ENCODE peak calls at places on chromosomes 16 and 17, in five cellular contexts. U, A, B, L and I are unnamed samples.

GRCh38 chr17:73342549-73343167 is 30.9 kb upstream of the CDC42EP4 start:
- DNase-seq in U (no peak), A (no peak), B (no peak), L (no peak), I (no peak)

GRCh38 chr16:23080747-23081146 is 68.5 kb downstream of the USP31 start:
- DNase-seq in U (no peak), A (no peak), B (no peak), L (no peak), I (no peak)

GRCh38 chr16:87806608-87807546 is 41.1 kb upstream of the KLHDC4 start:
- DNase-seq in U (peak), A (peak), B (peak), L (no peak), I (peak)

GRCh38 chr17:81547614-81547982 is 4.6 kb downstream of the FAAP100 start:
- DNase-seq in U (no peak), A (no peak), B (no peak), L (no peak), I (no peak)

GRCh38 chr17:4722678-4723240 is 8.5 kb upstream of the MED11 start:
- DNase-seq in U (no peak), A (no peak), B (no peak), L (no peak), I (no peak)

GRCh38 chr17:40552806-40553693 is 12.2 kb downstream of the CCR7 start:
- DNase-seq in U (peak), A (peak), B (no peak), L (no peak), I (no peak)

GRCh38 chr17:64736804-64737492 is 74.8 kb upstream of the SMURF2 start:
- DNase-seq in U (no peak), A (peak), B (no peak), L (no peak), I (peak)

GRCh38 chr17:78661092-78661770 is 84.0 kb upstream of the DNAH17 start:
- DNase-seq in U (no peak), A (no peak), B (no peak), L (no peak), I (no peak)

GRCh38 chr16:80198995-80199299 is 341.8 kb upstream of the DYNLRB2 start:
- DNase-seq in U (no peak), A (no peak), B (no peak), L (no peak), I (no peak)

GRCh38 chr17:395179-395578 is 42.6 kb upstream of the RPH3AL start:
- DNase-seq in U (no peak), A (no peak), B (no peak), L (no peak), I (no peak)

GRCh38 chr16:79229371-79229770 is 371.2 kb downstream of the MAF start:
- DNase-seq in U (no peak), A (no peak), B (no peak), L (peak), I (no peak)

GRCh38 chr17:8155341-8156173 is 3.4 kb upstream of the PER1 start:
- DNase-seq in U (no peak), A (no peak), B (no peak), L (no peak), I (no peak)

GRCh38 chr16:1159973-1160772 is 7.3 kb downstream of the CACNA1H start:
- DNase-seq in U (peak), A (no peak), B (peak), L (peak), I (peak)

GRCh38 chr16:78462261-78463208 is 363.1 kb downstream of the WWOX start:
- DNase-seq in U (no peak), A (peak), B (peak), L (no peak), I (no peak)

GRCh38 chr16:47156816-47157215 is 13.1 kb upstream of the NETO2 start:
- DNase-seq in U (no peak), A (no peak), B (no peak), L (no peak), I (no peak)

GRCh38 chr17:83062818-83063671 is 16.4 kb upstream of the METRNL start:
- DNase-seq in U (no peak), A (peak), B (peak), L (peak), I (peak)

GRCh38 chr17:1013729-1014090 is 16.8 kb downstream of the TIMM22 start:
- DNase-seq in U (no peak), A (no peak), B (no peak), L (no peak), I (no peak)

GRCh38 chr17:50423553-50424159 is 2.4 kb upstream of the ACSF2 start:
- DNase-seq in U (no peak), A (no peak), B (no peak), L (peak), I (no peak)

GRCh38 chr17:6048486-6048885 is 21.7 kb upstream of the WSCD1 start:
- DNase-seq in U (no peak), A (no peak), B (no peak), L (no peak), I (no peak)

GRCh38 chr17:76872221-76872873 is 4.1 kb downstream of the MGAT5B start:
- DNase-seq in U (no peak), A (no peak), B (no peak), L (no peak), I (no peak)

GRCh38 chr17:81448960-81449359 is 53.7 kb downstream of the BAHCC1 start:
- DNase-seq in U (no peak), A (no peak), B (no peak), L (no peak), I (no peak)

GRCh38 chr17:6559753-6560215 is 3.4 kb upstream of the PITPNM3 start:
- DNase-seq in U (no peak), A (no peak), B (no peak), L (no peak), I (peak)

GRCh38 chr17:38911081-38911730 is 14.2 kb upstream of the LASP1NB start:
- DNase-seq in U (peak), A (no peak), B (no peak), L (peak), I (no peak)

GRCh38 chr16:59164461-59164860 is 430.3 kb upstream of the GOT2 start:
- DNase-seq in U (no peak), A (no peak), B (no peak), L (no peak), I (no peak)

GRCh38 chr16:85658504-85659326 is 30.0 kb downstream of the GINS2 start:
- DNase-seq in U (no peak), A (no peak), B (no peak), L (no peak), I (no peak)

GRCh38 chr17:83109793-83110645 is 30.6 kb downstream of the METRNL start:
- DNase-seq in U (peak), A (peak), B (no peak), L (peak), I (peak)

GRCh38 chr17:50265212-50265611 is 9.1 kb upstream of the TMEM92 start:
- DNase-seq in U (no peak), A (no peak), B (peak), L (peak), I (no peak)

GRCh38 chr16:4631444-4631843 is 6.8 kb downstream of the MGRN1 start:
- DNase-seq in U (no peak), A (no peak), B (no peak), L (no peak), I (no peak)
- TF ChIP-seq CTCF in U (no peak), A (no peak), B (no peak), L (no peak), I (no peak)

GRCh38 chr17:21043296-21044232 is 753 bp upstream of the USP22 start:
- DNase-seq in U (peak), A (peak), B (peak), L (peak), I (peak)
- TF ChIP-seq CTCF in U (peak), A (peak), B (peak), L (peak), I (peak)

GRCh38 chr16:19717781-19718623 is at the start of the genes IQCK and KNOP1:
- DNase-seq in U (peak), A (peak), B (peak), L (peak), I (peak)
- TF ChIP-seq CTCF in U (no peak), A (no peak), B (no peak), L (peak), I (peak)

DNA sequence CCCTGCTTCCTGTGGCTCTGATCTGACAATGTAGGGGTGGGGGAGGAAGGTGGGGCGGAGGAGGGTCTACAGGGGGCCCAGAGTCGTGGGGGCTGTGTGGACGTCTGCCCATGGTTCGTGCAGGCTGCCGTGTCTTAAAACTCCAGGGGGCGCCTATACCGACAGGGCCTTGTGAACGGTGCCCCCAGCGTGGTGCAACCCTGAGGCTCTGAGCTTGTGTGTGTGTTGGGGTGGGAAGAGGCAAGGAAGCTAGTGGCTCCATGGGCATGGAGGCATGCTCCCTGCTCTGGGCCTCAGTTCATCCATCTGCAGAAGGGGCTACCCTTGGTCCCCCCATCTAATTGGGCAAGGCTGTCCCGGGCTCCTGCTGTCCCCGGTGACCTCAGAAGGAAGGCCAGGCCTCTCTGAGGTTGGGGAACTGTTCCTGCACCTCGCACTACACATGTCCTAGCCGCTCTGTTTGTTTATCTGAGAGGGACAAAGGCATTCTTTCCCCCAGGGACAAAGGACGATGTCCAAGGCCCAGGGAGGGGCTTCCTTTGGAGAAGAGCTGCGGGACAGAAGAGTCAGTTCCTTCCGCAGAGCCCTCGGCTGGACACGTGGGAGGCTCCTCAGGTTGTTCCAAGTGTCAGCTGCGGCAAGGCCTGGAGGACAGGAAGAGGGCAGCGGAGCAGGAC is 13.5 kb downstream of the CA4 start:
- DNase-seq in U (peak), A (no peak), B (no peak), L (no peak), I (no peak)
- TF ChIP-seq CTCF in U (no peak), A (no peak), B (no peak), L (no peak), I (no peak)

DNA sequence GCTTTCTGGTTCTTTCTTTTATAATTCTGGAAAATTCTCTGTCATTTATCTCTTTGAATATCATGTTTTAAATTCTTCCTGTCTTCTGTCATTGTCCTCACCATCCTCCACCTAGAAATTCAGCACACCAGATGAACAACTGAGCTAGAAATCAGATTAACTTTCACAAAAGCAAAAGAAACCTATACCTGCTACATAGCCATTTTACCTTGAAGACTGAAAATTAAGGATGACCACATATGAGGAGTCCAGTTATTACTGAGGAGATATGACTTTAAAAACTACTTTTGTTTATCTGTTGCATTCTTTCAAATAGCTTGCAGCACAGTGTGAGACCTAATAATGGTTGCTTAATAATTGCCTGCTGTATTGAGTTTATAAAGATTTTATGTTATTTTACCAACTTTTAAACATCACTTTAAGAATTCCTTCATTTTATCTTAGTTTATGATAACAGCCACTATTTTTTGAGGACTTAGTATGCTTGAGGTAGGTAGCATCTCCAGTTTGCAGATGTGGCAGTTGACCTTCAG is 104.3 kb downstream of the BCAS3 start:
- DNase-seq in U (no peak), A (no peak), B (no peak), L (no peak), I (no peak)
- TF ChIP-seq CTCF in U (no peak), A (no peak), B (no peak), L (no peak), I (no peak)

GRCh38 chr17:75077490-75078096 is 10.2 kb upstream of the SLC16A5 start:
- DNase-seq in U (peak), A (peak), B (peak), L (peak), I (peak)
- TF ChIP-seq CTCF in U (peak), A (no peak), B (no peak), L (no peak), I (no peak)

GRCh38 chr16:70805380-70805779 is 4.4 kb upstream of the VAC14 start:
- DNase-seq in U (no peak), A (no peak), B (no peak), L (no peak), I (no peak)

GRCh38 chr16:70809392-70810060 is 8.6 kb upstream of the VAC14 start:
- DNase-seq in U (no peak), A (no peak), B (no peak), L (no peak), I (no peak)

GRCh38 chr16:70805787-70806186 is 4.8 kb upstream of the VAC14 start:
- DNase-seq in U (no peak), A (no peak), B (no peak), L (no peak), I (no peak)

GRCh38 chr16:70804729-70805169 is 3.8 kb upstream of the VAC14 start:
- DNase-seq in U (no peak), A (no peak), B (no peak), L (no peak), I (no peak)

GRCh38 chr16:70808371-70808770 is 7.4 kb upstream of the VAC14 start:
- DNase-seq in U (no peak), A (no peak), B (no peak), L (no peak), I (no peak)
- TF ChIP-seq CTCF in U (no peak), A (no peak), B (no peak), L (no peak), I (no peak)

GRCh38 chr16:67406111-67406593 is 10.1 kb downstream of the ZDHHC1 start:
- DNase-seq in U (no peak), A (no peak), B (no peak), L (peak), I (no peak)
- TF ChIP-seq CTCF in U (no peak), A (no peak), B (no peak), L (no peak), I (no peak)

DNA sequence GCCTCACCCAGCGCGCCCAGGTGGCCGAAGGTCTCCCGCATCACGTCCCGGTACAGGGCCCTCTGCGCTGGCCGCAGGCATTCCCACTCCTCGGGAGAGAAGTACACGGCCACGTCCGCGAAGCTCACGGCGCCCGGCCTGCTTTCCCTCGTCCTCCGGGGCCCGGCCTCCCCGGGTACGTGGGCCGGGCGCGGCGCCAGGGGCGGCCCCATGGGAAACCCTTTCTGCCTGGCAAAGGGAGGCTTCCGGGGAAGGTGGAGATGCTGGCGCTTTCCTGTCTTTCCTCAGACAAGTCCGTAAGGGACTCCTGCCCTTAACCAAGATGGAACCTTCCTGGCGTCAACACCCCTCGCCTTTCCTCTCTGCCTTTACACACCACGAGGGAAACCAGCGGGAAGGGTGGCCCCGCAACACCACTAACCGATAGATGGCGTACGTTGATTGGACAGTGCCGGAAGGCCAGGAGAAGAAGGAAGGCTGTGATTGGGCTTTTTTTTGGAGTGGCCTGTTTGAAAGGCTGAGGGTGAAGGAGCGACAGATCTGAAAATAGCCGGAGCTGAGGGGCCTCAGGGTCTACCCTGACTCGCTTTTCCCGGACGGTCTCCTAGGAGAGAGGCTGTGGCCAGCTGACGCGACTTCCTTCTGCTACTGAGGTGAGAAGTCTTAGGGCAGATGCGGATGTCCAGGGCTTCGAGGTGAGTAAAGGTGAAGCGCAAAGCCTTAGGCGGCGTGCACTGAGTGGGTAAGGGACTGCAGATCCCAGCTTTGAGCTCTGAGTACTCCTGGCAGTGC is at the start of gene ZNF785:
- DNase-seq in U (peak), A (peak), B (peak), L (peak), I (peak)
- TF ChIP-seq CTCF in U (no peak), A (peak), B (peak), L (peak), I (no peak)

DNA sequence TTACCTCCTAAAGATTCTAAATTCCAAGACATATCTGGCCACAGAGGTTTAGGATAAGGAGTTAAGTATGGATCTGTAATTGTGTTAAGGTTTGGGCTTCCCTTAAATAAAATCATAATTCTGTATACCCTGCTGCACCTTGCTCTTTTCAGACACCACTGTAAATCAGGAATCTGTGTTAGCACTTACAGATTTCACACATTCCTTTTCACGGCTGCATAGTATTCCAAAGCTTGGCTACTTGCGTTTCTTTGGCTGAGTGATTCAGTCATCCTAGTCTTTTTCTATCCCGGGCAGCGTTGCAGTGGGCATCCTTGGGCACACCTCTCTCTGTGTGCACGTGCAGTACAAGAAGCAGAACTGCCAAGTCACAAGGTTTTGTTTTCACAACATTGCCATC is 105.8 kb downstream of the SOCS1 start:
- DNase-seq in U (no peak), A (no peak), B (no peak), L (no peak), I (no peak)
- TF ChIP-seq CTCF in U (no peak), A (no peak), B (no peak), L (no peak), I (no peak)